ENCODE peak calls at places on chromosomes 3 and 15, in nine cellular contexts. One of them, this sample, is unnamed. For H3K4me1, the result is how much of the 10 kb centered on the place peaks cover.

GRCh38 chr3:133472242-133472641 is 72.4 kb downstream of the BFSP2 start:
- DNase-seq in endothelial cell of umbilical vein: no peak
- DNase-seq in lower lobe of right lung: no peak
- DNase-seq in uterus: no peak
- DNase-seq in heart left ventricle: no peak
- DNase-seq in body of pancreas: peak
- DNase-seq in pancreas: peak
- DNase-seq in ovary: no peak
- DNase-seq in PC-9: no peak
- DNase-seq in this sample: no peak

GRCh38 chr3:37996785-37997301 is 6.3 kb downstream of the VILL start:
- DNase-seq in endothelial cell of umbilical vein: peak
- DNase-seq in lower lobe of right lung: peak
- DNase-seq in uterus: peak
- DNase-seq in heart left ventricle: no peak
- DNase-seq in body of pancreas: peak
- DNase-seq in pancreas: peak
- DNase-seq in ovary: peak
- DNase-seq in PC-9: peak
- DNase-seq in this sample: peak

GRCh38 chr3:34782876-34783275 is 856.4 kb upstream of the ARPP21 start:
- DNase-seq in endothelial cell of umbilical vein: no peak
- DNase-seq in lower lobe of right lung: no peak
- DNase-seq in uterus: no peak
- DNase-seq in heart left ventricle: no peak
- DNase-seq in body of pancreas: no peak
- DNase-seq in pancreas: no peak
- DNase-seq in ovary: no peak
- DNase-seq in PC-9: no peak
- DNase-seq in this sample: no peak

GRCh38 chr3:111538687-111539086 is 3.3 kb upstream of the CD96 start:
- DNase-seq in endothelial cell of umbilical vein: no peak
- DNase-seq in lower lobe of right lung: no peak
- DNase-seq in uterus: no peak
- DNase-seq in heart left ventricle: no peak
- DNase-seq in body of pancreas: no peak
- DNase-seq in pancreas: no peak
- DNase-seq in ovary: no peak
- DNase-seq in PC-9: peak
- DNase-seq in this sample: no peak

GRCh38 chr15:41798607-41799487 is 24.6 kb downstream of the MAPKBP1 start:
- DNase-seq in endothelial cell of umbilical vein: no peak
- DNase-seq in lower lobe of right lung: no peak
- DNase-seq in uterus: no peak
- DNase-seq in heart left ventricle: no peak
- DNase-seq in body of pancreas: no peak
- DNase-seq in pancreas: no peak
- DNase-seq in ovary: no peak
- DNase-seq in PC-9: peak
- DNase-seq in this sample: no peak

GRCh38 chr15:100055821-100056220 is 286.0 kb downstream of the ADAMTS17 start:
- DNase-seq in endothelial cell of umbilical vein: no peak
- DNase-seq in lower lobe of right lung: no peak
- DNase-seq in uterus: no peak
- DNase-seq in heart left ventricle: no peak
- DNase-seq in body of pancreas: no peak
- DNase-seq in pancreas: no peak
- DNase-seq in ovary: no peak
- DNase-seq in PC-9: no peak
- DNase-seq in this sample: no peak

GRCh38 chr3:34882764-34883163 is 756.6 kb upstream of the ARPP21 start:
- DNase-seq in endothelial cell of umbilical vein: no peak
- DNase-seq in lower lobe of right lung: no peak
- DNase-seq in uterus: no peak
- DNase-seq in heart left ventricle: no peak
- DNase-seq in body of pancreas: no peak
- DNase-seq in pancreas: no peak
- DNase-seq in ovary: no peak
- DNase-seq in PC-9: no peak
- DNase-seq in this sample: no peak

GRCh38 chr3:121707531-121708273 is 41.8 kb downstream of the GOLGB1 start:
- DNase-seq in endothelial cell of umbilical vein: no peak
- DNase-seq in lower lobe of right lung: no peak
- DNase-seq in uterus: no peak
- DNase-seq in heart left ventricle: no peak
- DNase-seq in body of pancreas: no peak
- DNase-seq in pancreas: no peak
- DNase-seq in ovary: no peak
- DNase-seq in PC-9: no peak
- DNase-seq in this sample: no peak

GRCh38 chr3:124428372-124429128 is 301.7 kb upstream of the UMPS start:
- DNase-seq in endothelial cell of umbilical vein: peak
- DNase-seq in lower lobe of right lung: no peak
- DNase-seq in uterus: no peak
- DNase-seq in heart left ventricle: no peak
- DNase-seq in body of pancreas: no peak
- DNase-seq in pancreas: no peak
- DNase-seq in ovary: no peak
- DNase-seq in PC-9: no peak
- DNase-seq in this sample: no peak

GRCh38 chr3:105369501-105370371 is 3.0 kb downstream of the ALCAM start:
- DNase-seq in endothelial cell of umbilical vein: peak
- DNase-seq in lower lobe of right lung: peak
- DNase-seq in uterus: peak
- DNase-seq in heart left ventricle: peak
- DNase-seq in body of pancreas: peak
- DNase-seq in pancreas: peak
- DNase-seq in ovary: peak
- DNase-seq in PC-9: peak
- DNase-seq in this sample: peak

GRCh38 chr3:14428087-14429067 is 26.0 kb downstream of the SLC6A6 start:
- DNase-seq in endothelial cell of umbilical vein: no peak
- DNase-seq in lower lobe of right lung: no peak
- DNase-seq in uterus: no peak
- DNase-seq in heart left ventricle: no peak
- DNase-seq in body of pancreas: no peak
- DNase-seq in pancreas: no peak
- DNase-seq in ovary: no peak
- DNase-seq in PC-9: no peak
- DNase-seq in this sample: no peak

GRCh38 chr3:132399054-132399929 is 18.0 kb upstream of the DNAJC13 start:
- DNase-seq in endothelial cell of umbilical vein: peak
- DNase-seq in lower lobe of right lung: no peak
- DNase-seq in uterus: no peak
- DNase-seq in heart left ventricle: no peak
- DNase-seq in body of pancreas: peak
- DNase-seq in pancreas: peak
- DNase-seq in ovary: no peak
- DNase-seq in PC-9: peak
- DNase-seq in this sample: no peak

DNA sequence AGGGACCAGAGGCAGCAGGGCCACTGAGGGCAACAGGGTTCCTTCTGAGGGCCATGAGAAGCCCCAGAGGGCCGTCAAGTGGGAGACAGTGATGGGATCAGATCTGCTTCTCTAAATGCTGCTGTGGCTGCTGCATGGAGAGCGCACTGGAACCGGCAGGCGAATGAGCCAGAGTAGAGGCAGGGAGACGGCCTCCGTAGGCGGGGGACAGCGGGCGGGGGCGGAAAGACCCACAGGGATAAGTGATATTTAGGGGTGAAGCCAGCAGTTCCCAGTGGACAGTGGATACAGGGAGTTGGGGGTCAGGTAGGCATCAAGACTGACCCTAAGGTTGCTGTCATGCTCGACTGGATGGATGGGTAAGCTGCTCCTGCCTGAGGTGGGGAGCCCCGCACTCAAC is 45.0 kb downstream of the GLDN start:
- DNase-seq in endothelial cell of umbilical vein: no peak
- DNase-seq in lower lobe of right lung: no peak
- DNase-seq in uterus: no peak
- DNase-seq in heart left ventricle: no peak
- DNase-seq in body of pancreas: no peak
- DNase-seq in pancreas: no peak
- DNase-seq in ovary: no peak
- DNase-seq in PC-9: no peak
- DNase-seq in this sample: no peak
- TF ChIP-seq CTCF in endothelial cell of umbilical vein: no peak
- TF ChIP-seq CTCF in lower lobe of right lung: no peak
- TF ChIP-seq CTCF in uterus: no peak
- TF ChIP-seq CTCF in heart left ventricle: no peak
- TF ChIP-seq CTCF in body of pancreas: no peak
- TF ChIP-seq CTCF in pancreas: no peak
- TF ChIP-seq CTCF in ovary: no peak
- TF ChIP-seq CTCF in PC-9: no peak
- TF ChIP-seq CTCF in this sample: no peak

DNA sequence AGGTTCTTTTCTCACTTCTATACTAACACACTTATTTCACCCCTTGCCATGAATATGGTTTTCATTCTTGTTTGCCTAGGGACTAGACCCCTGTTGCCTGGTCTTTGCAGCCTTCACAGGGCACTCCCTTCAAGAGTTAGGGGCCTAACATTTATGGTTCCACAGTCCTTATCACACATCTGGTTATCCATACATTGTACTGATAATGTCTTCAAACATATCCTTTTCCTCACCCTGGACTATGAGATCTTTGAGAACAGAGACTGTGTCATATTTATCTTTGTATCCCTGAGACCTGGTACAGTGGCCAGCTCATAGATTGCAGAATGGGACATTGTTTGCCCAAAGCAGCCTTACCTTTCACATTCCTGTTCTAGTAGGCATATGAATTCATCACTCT is 106.2 kb downstream of the CMSS1 start:
- DNase-seq in endothelial cell of umbilical vein: no peak
- DNase-seq in lower lobe of right lung: no peak
- DNase-seq in uterus: no peak
- DNase-seq in heart left ventricle: no peak
- DNase-seq in body of pancreas: no peak
- DNase-seq in pancreas: no peak
- DNase-seq in ovary: no peak
- DNase-seq in PC-9: no peak
- DNase-seq in this sample: no peak
- H3K4me1 ChIP-seq in endothelial cell of umbilical vein: under half
- H3K4me1 ChIP-seq in lower lobe of right lung: under half
- H3K4me1 ChIP-seq in uterus: under half
- H3K4me1 ChIP-seq in heart left ventricle: under half
- H3K4me1 ChIP-seq in body of pancreas: under half
- H3K4me1 ChIP-seq in pancreas: under half
- H3K4me1 ChIP-seq in ovary: under half
- H3K4me1 ChIP-seq in PC-9: under half
- H3K4me1 ChIP-seq in this sample: under half

GRCh38 chr15:81297147-81297572 is 26.8 kb downstream of the STARD5 start:
- DNase-seq in endothelial cell of umbilical vein: no peak
- DNase-seq in lower lobe of right lung: no peak
- DNase-seq in uterus: no peak
- DNase-seq in heart left ventricle: no peak
- DNase-seq in body of pancreas: no peak
- DNase-seq in pancreas: no peak
- DNase-seq in ovary: no peak
- DNase-seq in PC-9: peak
- DNase-seq in this sample: no peak

GRCh38 chr15:81297580-81298575 is 26.1 kb downstream of the STARD5 start:
- DNase-seq in endothelial cell of umbilical vein: no peak
- DNase-seq in lower lobe of right lung: no peak
- DNase-seq in uterus: no peak
- DNase-seq in heart left ventricle: no peak
- DNase-seq in body of pancreas: no peak
- DNase-seq in pancreas: no peak
- DNase-seq in ovary: no peak
- DNase-seq in PC-9: no peak
- DNase-seq in this sample: no peak

GRCh38 chr15:81296218-81296617 is 27.7 kb downstream of the STARD5 start:
- DNase-seq in endothelial cell of umbilical vein: no peak
- DNase-seq in lower lobe of right lung: no peak
- DNase-seq in uterus: no peak
- DNase-seq in heart left ventricle: no peak
- DNase-seq in body of pancreas: no peak
- DNase-seq in pancreas: no peak
- DNase-seq in ovary: no peak
- DNase-seq in PC-9: no peak
- DNase-seq in this sample: no peak

GRCh38 chr15:81295466-81296145 is 28.3 kb downstream of the STARD5 start:
- DNase-seq in endothelial cell of umbilical vein: no peak
- DNase-seq in lower lobe of right lung: no peak
- DNase-seq in uterus: no peak
- DNase-seq in heart left ventricle: no peak
- DNase-seq in body of pancreas: no peak
- DNase-seq in pancreas: no peak
- DNase-seq in ovary: no peak
- DNase-seq in PC-9: no peak
- DNase-seq in this sample: no peak

GRCh38 chr15:81296673-81297072 is 27.3 kb downstream of the STARD5 start:
- DNase-seq in endothelial cell of umbilical vein: peak
- DNase-seq in lower lobe of right lung: peak
- DNase-seq in uterus: no peak
- DNase-seq in heart left ventricle: peak
- DNase-seq in body of pancreas: peak
- DNase-seq in pancreas: no peak
- DNase-seq in ovary: no peak
- DNase-seq in PC-9: no peak
- DNase-seq in this sample: peak
- H3K4me3 ChIP-seq in endothelial cell of umbilical vein: no peak
- H3K4me3 ChIP-seq in lower lobe of right lung: peak
- H3K4me3 ChIP-seq in uterus: no peak
- H3K4me3 ChIP-seq in heart left ventricle: peak
- H3K4me3 ChIP-seq in body of pancreas: no peak
- H3K4me3 ChIP-seq in pancreas: no peak
- H3K4me3 ChIP-seq in ovary: no peak
- H3K4me3 ChIP-seq in PC-9: no peak
- H3K4me3 ChIP-seq in this sample: no peak

GRCh38 chr3:59056706-59057105 is 6.9 kb upstream of the CFAP20DC start:
- DNase-seq in endothelial cell of umbilical vein: no peak
- DNase-seq in lower lobe of right lung: no peak
- DNase-seq in uterus: no peak
- DNase-seq in heart left ventricle: no peak
- DNase-seq in body of pancreas: no peak
- DNase-seq in pancreas: no peak
- DNase-seq in ovary: no peak
- DNase-seq in PC-9: no peak
- DNase-seq in this sample: no peak

GRCh38 chr3:59049671-59050331 is at the start of gene CFAP20DC:
- DNase-seq in endothelial cell of umbilical vein: peak
- DNase-seq in lower lobe of right lung: peak
- DNase-seq in uterus: peak
- DNase-seq in heart left ventricle: peak
- DNase-seq in body of pancreas: peak
- DNase-seq in pancreas: peak
- DNase-seq in ovary: peak
- DNase-seq in PC-9: peak
- DNase-seq in this sample: peak

DNA sequence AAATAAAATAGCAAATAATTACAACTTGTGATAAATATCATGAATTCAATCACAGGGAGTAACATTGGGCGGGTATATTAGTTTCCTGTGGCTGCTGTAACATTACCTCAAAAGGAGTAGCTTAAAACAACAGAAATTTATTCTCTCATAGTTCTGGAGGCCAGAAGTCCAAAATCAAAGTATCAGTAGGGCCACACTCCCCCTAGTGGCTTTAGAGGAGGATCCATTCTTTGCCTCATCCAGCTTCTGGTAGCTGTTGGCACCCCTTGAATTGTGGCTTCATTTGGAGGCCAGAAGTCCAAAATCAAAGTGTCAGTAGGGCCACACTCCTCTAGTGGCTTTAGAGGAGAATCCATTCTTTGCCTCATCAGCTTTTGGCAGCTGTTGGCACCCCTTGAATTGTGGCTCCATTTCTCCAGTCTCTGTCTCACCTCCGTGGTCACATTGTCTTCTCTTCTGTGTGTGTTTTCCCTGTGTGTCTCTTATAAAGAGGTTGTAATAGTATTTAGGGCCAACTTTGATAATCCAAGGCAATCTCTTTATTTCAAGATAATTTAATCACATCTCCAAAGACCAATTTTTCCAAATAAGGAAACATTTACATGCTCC is 3.1 kb upstream of the CFAP20DC start:
- DNase-seq in endothelial cell of umbilical vein: peak
- DNase-seq in lower lobe of right lung: no peak
- DNase-seq in uterus: no peak
- DNase-seq in heart left ventricle: no peak
- DNase-seq in body of pancreas: peak
- DNase-seq in pancreas: no peak
- DNase-seq in ovary: no peak
- DNase-seq in PC-9: no peak
- DNase-seq in this sample: peak
- TF ChIP-seq CTCF in endothelial cell of umbilical vein: peak
- TF ChIP-seq CTCF in lower lobe of right lung: peak
- TF ChIP-seq CTCF in uterus: peak
- TF ChIP-seq CTCF in heart left ventricle: peak
- TF ChIP-seq CTCF in body of pancreas: peak
- TF ChIP-seq CTCF in pancreas: no peak
- TF ChIP-seq CTCF in ovary: no peak
- TF ChIP-seq CTCF in PC-9: peak
- TF ChIP-seq CTCF in this sample: peak

This sample was measured in mucosa of descending colon.